ENCODE peak calls at places on chromosomes 11 and 22, in four cellular contexts. D is tibial nerve, S is HCT116, N is cardiac fibroblast. Q is an unnamed sample.

GRCh38 chr11:33334627-33335026 is 77.4 kb downstream of the HIPK3 start:
- DNase-seq in D (no peak), N (no peak), S (no peak), Q (no peak)

GRCh38 chr11:125384825-125385224 is 111.2 kb downstream of the FEZ1 start:
- DNase-seq in S (no peak), D (no peak), N (no peak), Q (no peak)

GRCh38 chr22:38135133-38135706 is 24.7 kb upstream of the BAIAP2L2 start:
- DNase-seq in D (no peak), S (peak), N (peak), Q (no peak)

GRCh38 chr11:130522284-130522961 is 74.0 kb downstream of the ADAMTS15 start:
- DNase-seq in S (peak), N (peak), D (peak), Q (no peak)

GRCh38 chr11:91220476-91221202 is 997.8 kb upstream of the CHORDC1 start:
- DNase-seq in D (no peak), S (no peak), N (peak), Q (no peak)

GRCh38 chr22:17828502-17829080 is 54.3 kb upstream of the BID start:
- DNase-seq in S (no peak), N (no peak), D (no peak), Q (no peak)

GRCh38 chr11:66891849-66892660 is 35.2 kb downstream of the LRFN4 start:
- DNase-seq in S (peak), D (no peak), N (peak), Q (no peak)

GRCh38 chr11:75874942-75875341 is 59.9 kb downstream of the UVRAG start:
- DNase-seq in S (no peak), N (no peak), D (no peak), Q (no peak)

GRCh38 chr11:123491241-123491640 is 61.2 kb downstream of the GRAMD1B start:
- DNase-seq in D (no peak), N (no peak), S (no peak), Q (no peak)

GRCh38 chr11:103609117-103610066 is 427.0 kb upstream of the DDI1 start:
- DNase-seq in N (peak), S (peak), D (no peak), Q (no peak)

GRCh38 chr22:23574877-23575276 is 5.2 kb downstream of the IGLL1 start:
- DNase-seq in D (no peak), S (no peak), N (no peak), Q (no peak)

GRCh38 chr22:19361501-19362103 is 69.9 kb downstream of the HIRA start:
- DNase-seq in S (no peak), N (no peak), D (no peak), Q (no peak)

GRCh38 chr11:43919852-43920597 is 22.4 kb upstream of the C11orf96 start:
- DNase-seq in D (no peak), S (no peak), N (peak), Q (no peak)

GRCh38 chr11:79253280-79253679 is 187.6 kb downstream of the TENM4 start:
- DNase-seq in S (no peak), D (no peak), N (no peak), Q (no peak)

GRCh38 chr11:65225284-65226102 is 36.3 kb upstream of the POLA2 start:
- DNase-seq in S (no peak), D (peak), N (peak), Q (no peak)

GRCh38 chr11:130882138-130882551 is 34.1 kb downstream of the SNX19 start:
- DNase-seq in S (no peak), N (no peak), D (no peak), Q (no peak)

GRCh38 chr11:61749607-61750217 is 2.7 kb upstream of the MYRF start:
- DNase-seq in S (no peak), N (peak), D (no peak), Q (no peak)

GRCh38 chr11:11894486-11894885 is 52.7 kb downstream of the USP47 start:
- DNase-seq in D (no peak), S (no peak), N (no peak), Q (no peak)

GRCh38 chr11:24181395-24182047 is 315.3 kb upstream of the LUZP2 start:
- DNase-seq in N (no peak), D (no peak), S (no peak), Q (no peak)

GRCh38 chr11:10298342-10298741 is 4.3 kb upstream of the SBF2 start:
- DNase-seq in N (peak), S (no peak), D (no peak), Q (no peak)

GRCh38 chr11:47723041-47723440 is 7.9 kb upstream of the AGBL2 start:
- DNase-seq in D (no peak), N (no peak), S (no peak), Q (no peak)

GRCh38 chr11:66810576-66811185 is 32.6 kb upstream of the RCE1 start:
- DNase-seq in S (no peak), D (no peak), N (no peak), Q (no peak)

GRCh38 chr11:4098026-4098621 is 3.5 kb downstream of the RRM1 start:
- DNase-seq in N (no peak), D (no peak), S (no peak), Q (no peak)

GRCh38 chr22:36467042-36467810 is 14.2 kb downstream of the TXN2 start:
- DNase-seq in S (peak), D (no peak), N (peak), Q (no peak)

GRCh38 chr11:11078344-11078743 is 220.5 kb upstream of the ZBED5 start:
- DNase-seq in D (no peak), S (no peak), N (peak), Q (no peak)

GRCh38 chr11:102328748-102329147 is 11.5 kb downstream of the BIRC3 start:
- DNase-seq in D (no peak), S (no peak), N (no peak), Q (no peak)

GRCh38 chr22:37428649-37429586 is 1.6 kb upstream of the ELFN2 start:
- DNase-seq in N (peak), D (no peak), S (peak), Q (no peak)

GRCh38 chr11:65646921-65647701 is 9.2 kb downstream of the SIPA1 start:
- DNase-seq in N (peak), D (no peak), S (no peak), Q (no peak)

GRCh38 chr22:46970411-46971123 is 208.1 kb downstream of the TBC1D22A start:
- DNase-seq in D (no peak), N (no peak), S (no peak), Q (no peak)

GRCh38 chr22:21958360-21959273 is 6.0 kb upstream of the PPM1F start:
- DNase-seq in D (no peak), N (no peak), S (no peak), Q (no peak)

GRCh38 chr11:103007521-103007920 is 52.0 kb upstream of the MMP13 start:
- DNase-seq in N (no peak), D (no peak), S (no peak), Q (no peak)

GRCh38 chr11:34926101-34926830 is 9.8 kb downstream of the PDHX start:
- DNase-seq in N (peak), D (peak), S (peak), Q (no peak)

GRCh38 chr11:46611526-46612304 is 5.3 kb downstream of the HARBI1 start:
- DNase-seq in N (no peak), D (no peak), S (no peak), Q (no peak)

GRCh38 chr11:75577198-75577597 is 15.1 kb downstream of the SERPINH1 start:
- DNase-seq in N (peak), S (no peak), D (peak), Q (peak)

GRCh38 chr11:77071671-77072605 is 5.2 kb downstream of the CAPN5 start:
- DNase-seq in S (no peak), N (peak), D (no peak), Q (no peak)

GRCh38 chr22:37258005-37258790 is 14.1 kb upstream of the RAC2 start:
- DNase-seq in D (no peak), N (no peak), S (no peak), Q (no peak)

GRCh38 chr11:68994891-68995280 is 14.1 kb upstream of the MRGPRD start:
- DNase-seq in D (no peak), S (no peak), N (no peak), Q (no peak)

GRCh38 chr22:32979606-32980005 is 78.6 kb downstream of the SYN3 start:
- DNase-seq in D (no peak), S (no peak), N (no peak), Q (no peak)

GRCh38 chr11:45182902-45183301 is 36.5 kb downstream of the PRDM11 start:
- DNase-seq in S (peak), N (peak), D (no peak), Q (no peak)
- TF ChIP-seq CTCF in S (peak), N (peak), D (peak), Q (peak)

GRCh38 chr11:112086422-112087191 is at the start of the genes SDHD and TIMM8B:
- DNase-seq in S (peak), D (peak), N (peak), Q (peak)
- TF ChIP-seq CTCF in S (no peak), D (no peak), N (peak), Q (no peak)

GRCh38 chr11:18775492-18776292 is 15.9 kb downstream of the PTPN5 start:
- DNase-seq in N (peak), S (peak), D (peak), Q (peak)
- TF ChIP-seq CTCF in N (peak), S (peak), D (peak), Q (peak)

GRCh38 chr22:41857160-41857859 is 24.4 kb downstream of the SREBF2 start:
- DNase-seq in D (peak), N (peak), S (peak), Q (no peak)
- TF ChIP-seq CTCF in D (peak), N (peak), S (peak), Q (peak)

DNA sequence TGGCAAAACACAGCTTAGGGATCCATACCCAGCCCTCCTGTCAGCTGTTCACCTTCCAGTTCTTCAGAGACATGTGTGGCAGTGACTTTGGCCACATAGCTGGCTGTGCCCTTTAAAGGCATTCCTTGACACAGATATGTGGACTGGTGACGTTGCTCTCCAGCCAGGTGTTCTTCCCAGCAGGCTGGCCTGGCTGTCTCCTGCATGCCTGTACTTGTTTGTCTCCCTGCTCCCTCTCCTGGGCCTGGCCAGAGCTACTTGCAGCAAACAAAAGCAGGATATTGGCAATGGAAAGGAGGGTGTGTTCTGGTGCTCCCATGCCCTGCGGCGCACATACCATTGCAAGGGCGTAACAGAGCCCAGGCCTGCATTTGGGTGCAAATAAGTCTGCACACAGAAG is 38.3 kb downstream of the PIK3IP1 start:
- DNase-seq in D (no peak), N (no peak), S (no peak), Q (no peak)
- TF ChIP-seq CTCF in D (no peak), N (no peak), S (peak), Q (no peak)

DNA sequence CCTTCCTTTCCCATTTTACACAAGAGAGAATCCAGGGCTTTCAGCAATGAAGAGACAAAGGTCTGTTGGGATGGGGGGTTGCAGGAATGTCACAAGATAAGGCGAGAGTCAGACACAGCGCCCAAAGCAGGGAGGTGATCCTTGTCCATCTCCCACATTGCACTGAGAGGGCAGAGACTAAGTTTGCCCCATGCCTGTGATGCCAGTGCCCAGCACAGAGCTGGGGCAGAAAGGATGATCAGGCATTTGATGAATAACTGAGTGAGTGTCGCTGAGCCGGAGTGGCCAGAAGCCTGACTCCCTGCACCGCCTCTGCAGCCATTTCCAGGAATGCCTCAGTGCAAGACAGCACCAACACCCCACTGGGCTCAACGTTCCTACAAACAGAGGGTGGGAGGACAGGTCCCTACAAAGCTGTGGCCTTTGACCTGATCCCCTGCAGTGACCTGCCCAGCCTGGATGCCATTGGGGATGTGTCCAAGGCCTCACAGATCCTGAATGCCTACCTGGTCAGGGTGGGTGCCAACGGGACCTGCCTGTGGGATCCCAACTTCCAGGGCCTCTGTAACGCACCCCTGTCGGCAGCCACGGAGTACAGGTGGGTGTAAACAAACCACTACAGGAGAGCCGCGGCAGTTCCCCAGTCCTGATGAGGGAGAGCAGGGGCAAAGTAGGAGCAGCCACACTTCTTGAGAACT is 2.3 kb downstream of the UPK3A start:
- DNase-seq in S (no peak), N (no peak), D (no peak), Q (no peak)
- TF ChIP-seq CTCF in S (no peak), N (no peak), D (no peak), Q (no peak)

DNA sequence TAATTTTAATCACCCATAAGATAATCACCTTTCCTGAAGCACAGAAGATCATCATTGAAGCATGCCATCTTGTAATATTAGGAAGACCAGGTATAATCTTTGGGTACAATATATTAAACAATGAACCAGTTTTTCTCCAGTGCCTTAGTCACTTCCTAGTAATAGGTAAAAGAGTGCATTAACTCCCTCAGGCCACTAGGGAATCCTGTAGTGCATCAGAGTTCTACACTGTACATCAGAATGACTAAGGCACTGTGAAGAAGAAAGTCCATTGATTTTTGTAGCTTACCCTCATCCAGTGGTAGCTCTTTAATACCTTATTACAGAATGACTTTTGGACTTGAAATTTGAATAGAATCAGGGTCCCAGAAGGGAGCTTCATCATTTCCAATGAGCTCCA is 4.5 kb downstream of the C11orf87 start:
- DNase-seq in D (no peak), S (no peak), N (peak), Q (no peak)
- TF ChIP-seq CTCF in D (no peak), S (peak), N (peak), Q (peak)

Q was measured in D721Med.